ENCODE peak calls at places on chromosomes 3 and 15, in ten cellular contexts. C is neural crest cell, B is progenitor cell of endocrine pancreas, A is suprapubic skin, O is T follicular helper cell, I is hypothalamus, W is germinal center, K is NCI-H2227 treated with DMSO at 0.1 percent for 48 hours, F is omental fat pad, T is C1 segment of cervical spinal cord. Y is an unnamed sample.

GRCh38 chr15:63022663-63023062 is 19.9 kb upstream of the TPM1 start:
- DNase-seq in I (no peak), T (no peak), K (no peak), B (no peak), W (no peak), F (no peak), O (no peak), C (no peak), A (no peak), Y (no peak)

GRCh38 chr15:39558421-39558820 is 22.5 kb upstream of the THBS1 start:
- DNase-seq in C (no peak), A (no peak), K (no peak), I (no peak), T (no peak), W (no peak), O (no peak), F (no peak), B (no peak), Y (no peak)

GRCh38 chr15:45377630-45378148 is 655 bp downstream of the GATM start:
- DNase-seq in F (no peak), A (peak; percentile 82), O (no peak), B (no peak), K (peak; percentile 7), W (no peak), T (no peak), C (no peak), I (no peak), Y (peak; percentile 17)

GRCh38 chr15:67322481-67322880 is 67.9 kb downstream of the IQCH start:
- DNase-seq in C (no peak), O (no peak), F (no peak), W (no peak), B (no peak), K (no peak), A (no peak), T (no peak), I (no peak), Y (no peak)

GRCh38 chr3:149618151-149619123 is 39.4 kb downstream of the WWTR1 start:
- DNase-seq in B (no peak), T (peak; percentile 15), F (no peak), A (no peak), O (no peak), I (no peak), C (no peak), K (no peak), W (no peak), Y (no peak)

GRCh38 chr3:126964950-126965349 is 18.0 kb upstream of the PLXNA1 start:
- DNase-seq in C (no peak), B (no peak), I (no peak), W (no peak), A (no peak), T (no peak), F (no peak), K (no peak), O (no peak), Y (no peak)

GRCh38 chr3:112773864-112774263 is 72.8 kb downstream of the CD200R1L start:
- DNase-seq in O (no peak), A (no peak), B (no peak), K (no peak), F (no peak), W (no peak), C (no peak), T (no peak), I (no peak), Y (no peak)

GRCh38 chr3:24503499-24504176 is 9.0 kb upstream of the THRB start:
- DNase-seq in O (no peak), B (no peak), T (no peak), W (no peak), A (no peak), F (no peak), I (no peak), K (no peak), C (no peak), Y (no peak)

GRCh38 chr3:171459942-171460225 is 321 bp downstream of the TNIK start:
- DNase-seq in C (no peak), O (no peak), A (no peak), B (no peak), I (no peak), T (no peak), W (no peak), F (no peak), K (no peak), Y (no peak)

GRCh38 chr15:78671626-78672211 is 30.7 kb upstream of the CHRNB4 start:
- DNase-seq in O (no peak), I (no peak), T (no peak), W (no peak), K (no peak), C (no peak), A (no peak), B (no peak), F (no peak), Y (no peak)

GRCh38 chr3:196141052-196141865 is 59.4 kb upstream of the TFRC start:
- DNase-seq in I (no peak), T (no peak), K (no peak), C (no peak), F (no peak), A (no peak), O (no peak), B (no peak), W (peak; percentile 52), Y (no peak)

GRCh38 chr3:46369675-46370132 is 1.0 kb upstream of the CCR5 start:
- DNase-seq in F (no peak), A (no peak), T (no peak), B (no peak), C (no peak), K (no peak), I (no peak), W (no peak), O (no peak), Y (no peak)

GRCh38 chr3:48425281-48425812 is 4.5 kb downstream of the PLXNB1 start:
- DNase-seq in F (no peak), W (no peak), C (no peak), B (no peak), A (no peak), I (no peak), O (no peak), T (peak; percentile 53), K (no peak), Y (no peak)

GRCh38 chr3:151960956-151961580 is 87.6 kb downstream of the SUCNR1 start:
- DNase-seq in T (no peak), A (no peak), C (no peak), I (no peak), F (no peak), K (no peak), B (no peak), O (no peak), W (no peak), Y (no peak)

GRCh38 chr3:183430325-183430957 is 2.0 kb upstream of the MCF2L2 start:
- DNase-seq in C (no peak), T (no peak), I (no peak), W (no peak), K (no peak), F (no peak), A (no peak), O (no peak), B (no peak), Y (no peak)

GRCh38 chr15:88465633-88466219 is 1.5 kb downstream of the MRPL46 start:
- DNase-seq in B (no peak), I (no peak), F (no peak), O (no peak), T (no peak), K (no peak), C (no peak), A (no peak), W (no peak), Y (no peak)